ENCODE peak calls at places on chromosome 16, in four cellular contexts. Q is neural progenitor cell, B is hepatocyte, F is thoracic aorta. A is an unnamed sample.

GRCh38 chr16:90046122-90046970 is 27.1 kb upstream of the DBNDD1 start:
- DNase-seq in Q (no peak), B (no peak), F (no peak), A (no peak)

GRCh38 chr16:55508941-55509920 is at the start of gene LPCAT2:
- DNase-seq in Q (peak; percentile 95), B (peak; percentile 94), F (no peak), A (peak; percentile 85)

GRCh38 chr16:4091638-4092037 is 24.6 kb downstream of the ADCY9 start:
- DNase-seq in Q (no peak), B (no peak), F (no peak), A (no peak)

GRCh38 chr16:8850279-8850885 is 18.4 kb downstream of the CARHSP1 start:
- DNase-seq in Q (no peak), B (no peak), F (no peak), A (no peak)

GRCh38 chr16:58337090-58337444 is 42.2 kb upstream of the PRSS54 start:
- DNase-seq in Q (peak; percentile 4), B (no peak), F (no peak), A (no peak)

GRCh38 chr16:27677300-27677699 is 127.4 kb downstream of the KATNIP start:
- DNase-seq in Q (no peak), B (no peak), F (no peak), A (no peak)

GRCh38 chr16:1610071-1610840 is 1.6 kb downstream of the IFT140 start:
- DNase-seq in Q (peak; percentile 98), B (peak; percentile 95), F (peak; percentile 64), A (peak; percentile 80)

GRCh38 chr16:81876273-81876900 is 97.3 kb downstream of the PLCG2 start:
- DNase-seq in Q (no peak), B (no peak), F (no peak), A (no peak)

GRCh38 chr16:68444058-68444657 is 4.2 kb downstream of the SMPD3 start:
- DNase-seq in Q (peak; percentile 84), B (peak; percentile 84), F (no peak), A (no peak)

GRCh38 chr16:61993076-61993475 is 43.2 kb downstream of the CDH8 start:
- DNase-seq in Q (no peak), B (no peak), F (no peak), A (no peak)

DNA sequence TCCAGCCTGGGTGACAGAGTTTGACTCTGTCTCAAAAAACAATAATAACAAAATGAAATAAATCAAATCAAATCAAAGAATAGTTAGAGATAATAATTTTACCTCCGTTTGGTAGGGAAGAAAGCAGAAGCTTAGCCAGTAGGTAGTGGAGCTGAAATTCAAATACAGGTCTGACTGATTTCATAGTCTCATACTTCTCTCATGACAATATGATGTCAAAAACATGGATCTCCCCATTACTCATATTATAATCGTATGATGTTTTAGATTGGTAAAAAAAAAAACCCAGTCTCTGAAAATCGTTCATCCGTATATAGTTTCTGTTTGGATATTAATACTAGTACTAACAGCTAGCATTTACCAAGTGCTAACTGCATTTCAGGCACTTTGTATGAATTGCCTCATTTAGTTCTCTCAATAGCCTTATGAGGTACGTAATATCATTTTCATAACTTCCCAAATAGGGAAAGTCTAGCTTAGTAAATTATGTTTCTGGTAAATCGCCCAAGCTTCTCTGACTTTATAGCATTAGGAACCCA is 48.7 kb downstream of the CDH8 start:
- DNase-seq in Q (no peak), B (no peak), F (no peak), A (no peak)
- H3K27ac ChIP-seq in Q (no peak overlapping the region), B (no peak overlapping the region), F (no peak overlapping the region), A (no peak overlapping the region)

GRCh38 chr16:66554492-66554891 is 2.1 kb downstream of the CKLF start:
- DNase-seq in Q (no peak), B (no peak), F (no peak), A (no peak)
- H3K4me3 ChIP-seq in Q (no peak overlapping the region), B (no peak overlapping the region), F (no peak overlapping the region), A (no peak overlapping the region)

DNA sequence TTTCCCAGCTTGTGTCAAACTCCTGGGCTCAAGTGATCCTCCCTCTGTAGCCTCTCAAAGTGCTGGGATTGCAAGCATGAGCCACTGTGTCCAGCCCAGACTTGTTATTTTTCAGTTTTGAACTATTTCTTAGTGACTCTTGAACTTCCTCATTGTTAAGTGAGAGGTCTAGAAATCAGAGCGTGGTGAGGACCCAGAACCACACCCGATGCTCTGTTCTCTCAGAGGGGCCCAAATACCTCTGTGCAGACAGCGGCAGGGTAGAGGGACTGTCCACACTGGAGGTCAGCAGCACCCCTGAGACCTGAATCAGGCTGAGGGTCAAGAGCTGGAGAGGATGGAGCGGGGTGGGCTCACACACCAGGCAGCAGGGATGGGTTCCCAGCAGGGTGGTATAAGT is 47.7 kb upstream of the MEAK7 start:
- DNase-seq in Q (no peak), B (no peak), F (no peak), A (no peak)
- H3K27ac ChIP-seq in Q (no peak overlapping the region), B (no peak overlapping the region), F (no peak overlapping the region), A (no peak overlapping the region)

GRCh38 chr16:2926660-2927646 is 15.2 kb downstream of the FLYWCH1 start:
- DNase-seq in Q (peak; percentile 94), B (peak; percentile 92), F (peak; percentile 79), A (peak; percentile 86)

GRCh38 chr16:2929693-2930092 is 18.0 kb downstream of the FLYWCH1 start:
- DNase-seq in Q (no peak), B (no peak), F (no peak), A (no peak)

GRCh38 chr16:2925951-2926659 is 14.4 kb downstream of the FLYWCH1 start:
- DNase-seq in Q (no peak), B (no peak), F (no peak), A (no peak)

GRCh38 chr16:2928796-2929195 is 17.1 kb downstream of the FLYWCH1 start:
- DNase-seq in Q (no peak), B (no peak), F (no peak), A (no peak)

GRCh38 chr16:2924901-2925820 is 13.4 kb downstream of the FLYWCH1 start:
- DNase-seq in Q (peak; percentile 85), B (no peak), F (no peak), A (no peak)
- H3K4me3 ChIP-seq in Q (peak overlapping the region; percentile 36), B (no peak overlapping the region), F (no peak overlapping the region), A (no peak overlapping the region)

DNA sequence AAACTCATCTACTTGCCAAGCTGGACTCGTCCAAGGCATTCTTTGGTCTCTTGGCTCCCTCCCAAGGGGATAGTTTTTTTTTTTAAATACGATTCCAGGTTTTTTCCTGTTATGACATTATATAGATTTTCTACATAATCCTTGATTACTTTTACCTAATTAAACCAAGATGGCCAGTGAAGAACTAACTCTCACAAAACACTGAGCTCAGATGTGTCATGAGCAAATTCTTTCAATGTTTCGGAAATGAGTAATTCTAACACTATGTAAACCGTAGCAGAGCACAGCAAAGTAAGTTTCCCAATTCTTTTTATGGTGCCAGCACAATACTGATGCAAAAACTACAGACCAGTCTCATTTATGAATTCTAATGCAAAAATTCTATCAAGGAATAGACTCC is 1.8 kb downstream of the ZNF23 start:
- DNase-seq in Q (no peak), B (no peak), F (no peak), A (no peak)
- H3K27ac ChIP-seq in Q (no peak overlapping the region), B (no peak overlapping the region), F (no peak overlapping the region), A (no peak overlapping the region)

A was measured in dorsolateral prefrontal cortex.